ENCODE peak calls at places on chromosome 20, in five cellular contexts. One of them, this sample, is unnamed.
A peak's percentile ranks its signal among the peaks of the same experiment; 100 is the strongest.

GRCh38 chr20:17854307-17854903 is 114.2 kb downstream of the SNX5 start:
- DNase-seq in dorsolateral prefrontal cortex: peak; percentile 74
- DNase-seq in stimulated activated CD4-positive, alpha-beta T cell treated with anti-CD3 and anti-CD28 coated beads, Interleukin-4, amount 100 ng/mL, for 1 hour: no peak
- DNase-seq in upper lobe of right lung: peak; percentile 74
- DNase-seq in activated CD8-positive, alpha-beta memory T cell treated with anti-CD3 and anti-CD28 coated beads, Interleukin-2, amount 50 U/mL, for 48 hours: no peak
- DNase-seq in this sample: no peak

GRCh38 chr20:14553774-14554524 is 216.5 kb upstream of the FLRT3 start:
- DNase-seq in activated CD8-positive, alpha-beta memory T cell treated with anti-CD3 and anti-CD28 coated beads, Interleukin-2, amount 50 U/mL, for 48 hours: no peak
- DNase-seq in dorsolateral prefrontal cortex: no peak
- DNase-seq in stimulated activated CD4-positive, alpha-beta T cell treated with anti-CD3 and anti-CD28 coated beads, Interleukin-4, amount 100 ng/mL, for 1 hour: no peak
- DNase-seq in upper lobe of right lung: no peak
- DNase-seq in this sample: no peak

GRCh38 chr20:10641893-10642292 is 31.9 kb downstream of the JAG1 start:
- DNase-seq in stimulated activated CD4-positive, alpha-beta T cell treated with anti-CD3 and anti-CD28 coated beads, Interleukin-4, amount 100 ng/mL, for 1 hour: no peak
- DNase-seq in dorsolateral prefrontal cortex: no peak
- DNase-seq in activated CD8-positive, alpha-beta memory T cell treated with anti-CD3 and anti-CD28 coated beads, Interleukin-2, amount 50 U/mL, for 48 hours: no peak
- DNase-seq in upper lobe of right lung: no peak
- DNase-seq in this sample: no peak

GRCh38 chr20:63554361-63555278 is 661 bp downstream of the FNDC11 start:
- DNase-seq in dorsolateral prefrontal cortex: no peak
- DNase-seq in upper lobe of right lung: no peak
- DNase-seq in activated CD8-positive, alpha-beta memory T cell treated with anti-CD3 and anti-CD28 coated beads, Interleukin-2, amount 50 U/mL, for 48 hours: no peak
- DNase-seq in stimulated activated CD4-positive, alpha-beta T cell treated with anti-CD3 and anti-CD28 coated beads, Interleukin-4, amount 100 ng/mL, for 1 hour: no peak
- DNase-seq in this sample: no peak

GRCh38 chr20:62646851-62647520 is 4.7 kb downstream of the SLCO4A1 start:
- DNase-seq in stimulated activated CD4-positive, alpha-beta T cell treated with anti-CD3 and anti-CD28 coated beads, Interleukin-4, amount 100 ng/mL, for 1 hour: no peak
- DNase-seq in dorsolateral prefrontal cortex: peak; percentile 20
- DNase-seq in upper lobe of right lung: no peak
- DNase-seq in activated CD8-positive, alpha-beta memory T cell treated with anti-CD3 and anti-CD28 coated beads, Interleukin-2, amount 50 U/mL, for 48 hours: no peak
- DNase-seq in this sample: no peak

GRCh38 chr20:44799691-44800090 is 10.7 kb downstream of the RIMS4 start:
- DNase-seq in stimulated activated CD4-positive, alpha-beta T cell treated with anti-CD3 and anti-CD28 coated beads, Interleukin-4, amount 100 ng/mL, for 1 hour: no peak
- DNase-seq in upper lobe of right lung: no peak
- DNase-seq in activated CD8-positive, alpha-beta memory T cell treated with anti-CD3 and anti-CD28 coated beads, Interleukin-2, amount 50 U/mL, for 48 hours: no peak
- DNase-seq in dorsolateral prefrontal cortex: no peak
- DNase-seq in this sample: no peak

GRCh38 chr20:38610521-38610920 is 8.9 kb downstream of the ARHGAP40 start:
- DNase-seq in stimulated activated CD4-positive, alpha-beta T cell treated with anti-CD3 and anti-CD28 coated beads, Interleukin-4, amount 100 ng/mL, for 1 hour: no peak
- DNase-seq in activated CD8-positive, alpha-beta memory T cell treated with anti-CD3 and anti-CD28 coated beads, Interleukin-2, amount 50 U/mL, for 48 hours: no peak
- DNase-seq in upper lobe of right lung: no peak
- DNase-seq in dorsolateral prefrontal cortex: no peak
- DNase-seq in this sample: no peak

GRCh38 chr20:10109621-10110020 is 74.8 kb downstream of the ANKEF1 start:
- DNase-seq in activated CD8-positive, alpha-beta memory T cell treated with anti-CD3 and anti-CD28 coated beads, Interleukin-2, amount 50 U/mL, for 48 hours: no peak
- DNase-seq in dorsolateral prefrontal cortex: no peak
- DNase-seq in upper lobe of right lung: no peak
- DNase-seq in stimulated activated CD4-positive, alpha-beta T cell treated with anti-CD3 and anti-CD28 coated beads, Interleukin-4, amount 100 ng/mL, for 1 hour: no peak
- DNase-seq in this sample: no peak

GRCh38 chr20:36093025-36093803 is 61.3 kb upstream of the EPB41L1 start:
- DNase-seq in activated CD8-positive, alpha-beta memory T cell treated with anti-CD3 and anti-CD28 coated beads, Interleukin-2, amount 50 U/mL, for 48 hours: peak; percentile 59
- DNase-seq in dorsolateral prefrontal cortex: peak; percentile 66
- DNase-seq in upper lobe of right lung: peak; percentile 90
- DNase-seq in stimulated activated CD4-positive, alpha-beta T cell treated with anti-CD3 and anti-CD28 coated beads, Interleukin-4, amount 100 ng/mL, for 1 hour: peak; percentile 41
- DNase-seq in this sample: peak; percentile 70

GRCh38 chr20:1734269-1734858 is 76.8 kb upstream of the SIRPG start:
- DNase-seq in stimulated activated CD4-positive, alpha-beta T cell treated with anti-CD3 and anti-CD28 coated beads, Interleukin-4, amount 100 ng/mL, for 1 hour: no peak
- DNase-seq in dorsolateral prefrontal cortex: no peak
- DNase-seq in upper lobe of right lung: no peak
- DNase-seq in activated CD8-positive, alpha-beta memory T cell treated with anti-CD3 and anti-CD28 coated beads, Interleukin-2, amount 50 U/mL, for 48 hours: no peak
- DNase-seq in this sample: no peak

GRCh38 chr20:38706482-38706881 is 17.8 kb upstream of the SLC32A1 start:
- DNase-seq in upper lobe of right lung: no peak
- DNase-seq in stimulated activated CD4-positive, alpha-beta T cell treated with anti-CD3 and anti-CD28 coated beads, Interleukin-4, amount 100 ng/mL, for 1 hour: no peak
- DNase-seq in dorsolateral prefrontal cortex: no peak
- DNase-seq in activated CD8-positive, alpha-beta memory T cell treated with anti-CD3 and anti-CD28 coated beads, Interleukin-2, amount 50 U/mL, for 48 hours: no peak
- DNase-seq in this sample: no peak

This sample was measured in sigmoid colon.